ENCODE peak calls at places on chromosomes 11 and 22, in four cellular contexts. Z is RKO, V is neural crest cell, X is NCI-H1105 treated with DMSO at 0.1 percent for 48 hours. S is an unnamed sample.

GRCh38 chr11:64844330-64845124 is at the start of gene CDC42BPG:
- DNase-seq in Z (peak), V (peak), X (peak), S (no peak)

GRCh38 chr11:837990-838307 is 4.4 kb downstream of the POLR2L start:
- DNase-seq in Z (no peak), V (no peak), X (no peak), S (no peak)

GRCh38 chr11:109819410-109819809 is 273.8 kb upstream of the ZC3H12C start:
- DNase-seq in Z (no peak), V (no peak), X (no peak), S (no peak)

GRCh38 chr22:29742319-29742718 is 22.5 kb downstream of the CABP7 start:
- DNase-seq in Z (no peak), V (no peak), X (no peak), S (no peak)

GRCh38 chr11:11407065-11407737 is 54.2 kb upstream of the CSNK2A3 start:
- DNase-seq in Z (no peak), V (no peak), X (peak), S (no peak)

GRCh38 chr11:134412508-134413333 is 679 bp upstream of the B3GAT1 start:
- DNase-seq in Z (peak), V (peak), X (peak), S (no peak)

GRCh38 chr11:65295001-65295400 is 19.7 kb upstream of the CDC42EP2 start:
- DNase-seq in Z (no peak), V (no peak), X (no peak), S (no peak)

GRCh38 chr11:122202951-122203456 is 87.0 kb upstream of the BLID start:
- DNase-seq in Z (peak), V (peak), X (peak), S (no peak)

GRCh38 chr11:59865031-59865430 is 1.3 kb downstream of the TCN1 start:
- DNase-seq in Z (no peak), V (no peak), X (no peak), S (no peak)